ENCODE peak calls at places on chromosomes 12 and 14, in eight cellular contexts. V, G, U, Z, Q, P, B and W are unnamed samples.

GRCh38 chr14:98269533-98269932 is 1002.5 kb downstream of the BCL11B start:
- DNase-seq in V (no peak), G (no peak), U (no peak), Z (no peak), Q (no peak), P (no peak), B (no peak), W (no peak)

GRCh38 chr14:103854822-103855733 is 7.7 kb upstream of the PPP1R13B start:
- DNase-seq in V (no peak), G (no peak), U (no peak), Z (no peak), Q (peak), P (no peak), B (no peak), W (no peak)

GRCh38 chr14:33414041-33414440 is 475.4 kb downstream of the NPAS3 start:
- DNase-seq in V (no peak), G (no peak), U (no peak), Z (no peak), Q (no peak), P (no peak), B (no peak), W (no peak)

GRCh38 chr12:123815968-123816367 is 53.9 kb downstream of the DNAH10 start:
- DNase-seq in V (no peak), G (no peak), U (no peak), Z (no peak), Q (no peak), P (no peak), B (no peak), W (no peak)

GRCh38 chr14:60323199-60323891 is 74.3 kb downstream of the PPM1A start:
- DNase-seq in V (no peak), G (no peak), U (no peak), Z (no peak), Q (peak), P (peak), B (no peak), W (no peak)

GRCh38 chr12:89343127-89343526 is 9.2 kb downstream of the DUSP6 start:
- DNase-seq in V (no peak), G (peak), U (no peak), Z (no peak), Q (no peak), P (no peak), B (no peak), W (no peak)

GRCh38 chr14:55535521-55536207 is 44.3 kb upstream of the KTN1 start:
- DNase-seq in V (no peak), G (no peak), U (no peak), Z (no peak), Q (no peak), P (no peak), B (no peak), W (no peak)

GRCh38 chr12:125983784-125984510 is 918.7 kb downstream of the AACS start:
- DNase-seq in V (no peak), G (no peak), U (no peak), Z (no peak), Q (no peak), P (no peak), B (no peak), W (no peak)

GRCh38 chr14:61565836-61566536 is 129.3 kb upstream of the HIF1A start:
- DNase-seq in V (no peak), G (peak), U (no peak), Z (no peak), Q (no peak), P (no peak), B (no peak), W (no peak)